ENCODE peak calls at places on chromosome 5, in ten cellular contexts. One of them, this sample, is unnamed.
A peak's percentile ranks its signal among the peaks of the same experiment; 100 is the strongest.

GRCh38 chr5:54832846-54833245 is 152.5 kb downstream of the ESM1 start:
- DNase-seq in effector memory CD4-positive, alpha-beta T cell: no peak
- DNase-seq in cardiac fibroblast: no peak
- DNase-seq in NCI-H2171 treated with DMSO at 0.1 percent for 48 hours: no peak
- DNase-seq in substantia nigra: no peak
- DNase-seq in iris pigment epithelial cell: peak; percentile 77
- DNase-seq in neural crest cell: no peak
- DNase-seq in NCI-H1092 treated with DMSO at 0.1 percent for 48 hours: no peak
- DNase-seq in B cell: peak; percentile 5
- DNase-seq in SHP77 treated with DMSO at 0.1 percent for 48 hours: no peak
- DNase-seq in this sample: no peak

GRCh38 chr5:134846641-134846960 is 833 bp downstream of the C5orf24 start:
- DNase-seq in effector memory CD4-positive, alpha-beta T cell: peak; percentile 5
- DNase-seq in cardiac fibroblast: peak; percentile 19
- DNase-seq in NCI-H2171 treated with DMSO at 0.1 percent for 48 hours: no peak
- DNase-seq in substantia nigra: no peak
- DNase-seq in iris pigment epithelial cell: peak; percentile 30
- DNase-seq in neural crest cell: no peak
- DNase-seq in NCI-H1092 treated with DMSO at 0.1 percent for 48 hours: no peak
- DNase-seq in B cell: no peak
- DNase-seq in SHP77 treated with DMSO at 0.1 percent for 48 hours: no peak
- DNase-seq in this sample: no peak

GRCh38 chr5:1430121-1430795 is 15.0 kb downstream of the SLC6A3 start:
- DNase-seq in effector memory CD4-positive, alpha-beta T cell: no peak
- DNase-seq in cardiac fibroblast: no peak
- DNase-seq in NCI-H2171 treated with DMSO at 0.1 percent for 48 hours: no peak
- DNase-seq in substantia nigra: no peak
- DNase-seq in iris pigment epithelial cell: no peak
- DNase-seq in neural crest cell: no peak
- DNase-seq in NCI-H1092 treated with DMSO at 0.1 percent for 48 hours: no peak
- DNase-seq in B cell: no peak
- DNase-seq in SHP77 treated with DMSO at 0.1 percent for 48 hours: no peak
- DNase-seq in this sample: no peak

GRCh38 chr5:78758169-78758839 is 109.7 kb upstream of the LHFPL2 start:
- DNase-seq in effector memory CD4-positive, alpha-beta T cell: no peak
- DNase-seq in cardiac fibroblast: no peak
- DNase-seq in NCI-H2171 treated with DMSO at 0.1 percent for 48 hours: no peak
- DNase-seq in substantia nigra: no peak
- DNase-seq in iris pigment epithelial cell: peak; percentile 89
- DNase-seq in neural crest cell: no peak
- DNase-seq in NCI-H1092 treated with DMSO at 0.1 percent for 48 hours: no peak
- DNase-seq in B cell: peak; percentile 24
- DNase-seq in SHP77 treated with DMSO at 0.1 percent for 48 hours: no peak
- DNase-seq in this sample: no peak

GRCh38 chr5:171418316-171418981 is 998 bp upstream of the FGF18 start:
- DNase-seq in effector memory CD4-positive, alpha-beta T cell: peak; percentile 18
- DNase-seq in cardiac fibroblast: peak; percentile 87
- DNase-seq in NCI-H2171 treated with DMSO at 0.1 percent for 48 hours: peak; percentile 45
- DNase-seq in substantia nigra: peak; percentile 66
- DNase-seq in iris pigment epithelial cell: peak; percentile 83
- DNase-seq in neural crest cell: peak; percentile 91
- DNase-seq in NCI-H1092 treated with DMSO at 0.1 percent for 48 hours: peak; percentile 28
- DNase-seq in B cell: peak; percentile 85
- DNase-seq in SHP77 treated with DMSO at 0.1 percent for 48 hours: no peak
- DNase-seq in this sample: no peak

GRCh38 chr5:160083012-160083436 is 36.2 kb downstream of the PWWP2A start:
- DNase-seq in effector memory CD4-positive, alpha-beta T cell: no peak
- DNase-seq in cardiac fibroblast: peak; percentile 74
- DNase-seq in NCI-H2171 treated with DMSO at 0.1 percent for 48 hours: no peak
- DNase-seq in substantia nigra: no peak
- DNase-seq in iris pigment epithelial cell: peak; percentile 85
- DNase-seq in neural crest cell: no peak
- DNase-seq in NCI-H1092 treated with DMSO at 0.1 percent for 48 hours: no peak
- DNase-seq in B cell: no peak
- DNase-seq in SHP77 treated with DMSO at 0.1 percent for 48 hours: no peak
- DNase-seq in this sample: no peak

GRCh38 chr5:68458416-68458815 is 242.9 kb downstream of the PIK3R1 start:
- DNase-seq in effector memory CD4-positive, alpha-beta T cell: no peak
- DNase-seq in cardiac fibroblast: no peak
- DNase-seq in NCI-H2171 treated with DMSO at 0.1 percent for 48 hours: no peak
- DNase-seq in substantia nigra: no peak
- DNase-seq in iris pigment epithelial cell: no peak
- DNase-seq in neural crest cell: no peak
- DNase-seq in NCI-H1092 treated with DMSO at 0.1 percent for 48 hours: no peak
- DNase-seq in B cell: no peak
- DNase-seq in SHP77 treated with DMSO at 0.1 percent for 48 hours: no peak
- DNase-seq in this sample: no peak

GRCh38 chr5:40333459-40334241 is 346.1 kb upstream of the PTGER4 start:
- DNase-seq in effector memory CD4-positive, alpha-beta T cell: no peak
- DNase-seq in cardiac fibroblast: peak; percentile 20
- DNase-seq in NCI-H2171 treated with DMSO at 0.1 percent for 48 hours: no peak
- DNase-seq in substantia nigra: no peak
- DNase-seq in iris pigment epithelial cell: peak; percentile 79
- DNase-seq in neural crest cell: no peak
- DNase-seq in NCI-H1092 treated with DMSO at 0.1 percent for 48 hours: no peak
- DNase-seq in B cell: no peak
- DNase-seq in SHP77 treated with DMSO at 0.1 percent for 48 hours: no peak
- DNase-seq in this sample: no peak

GRCh38 chr5:154092356-154092755 is 53.6 kb downstream of the MFAP3 start:
- DNase-seq in effector memory CD4-positive, alpha-beta T cell: no peak
- DNase-seq in cardiac fibroblast: peak; percentile 75
- DNase-seq in NCI-H2171 treated with DMSO at 0.1 percent for 48 hours: no peak
- DNase-seq in substantia nigra: no peak
- DNase-seq in iris pigment epithelial cell: peak; percentile 94
- DNase-seq in neural crest cell: no peak
- DNase-seq in NCI-H1092 treated with DMSO at 0.1 percent for 48 hours: no peak
- DNase-seq in B cell: no peak
- DNase-seq in SHP77 treated with DMSO at 0.1 percent for 48 hours: no peak
- DNase-seq in this sample: no peak

GRCh38 chr5:174218162-174218561 is 172.7 kb downstream of the NSG2 start:
- DNase-seq in effector memory CD4-positive, alpha-beta T cell: no peak
- DNase-seq in cardiac fibroblast: no peak
- DNase-seq in NCI-H2171 treated with DMSO at 0.1 percent for 48 hours: no peak
- DNase-seq in substantia nigra: no peak
- DNase-seq in iris pigment epithelial cell: no peak
- DNase-seq in neural crest cell: no peak
- DNase-seq in NCI-H1092 treated with DMSO at 0.1 percent for 48 hours: no peak
- DNase-seq in B cell: no peak
- DNase-seq in SHP77 treated with DMSO at 0.1 percent for 48 hours: no peak
- DNase-seq in this sample: no peak

GRCh38 chr5:178238711-178239592 is 6.3 kb upstream of the PHYKPL start:
- DNase-seq in effector memory CD4-positive, alpha-beta T cell: no peak
- DNase-seq in cardiac fibroblast: no peak
- DNase-seq in NCI-H2171 treated with DMSO at 0.1 percent for 48 hours: no peak
- DNase-seq in substantia nigra: peak; percentile 20
- DNase-seq in iris pigment epithelial cell: no peak
- DNase-seq in neural crest cell: no peak
- DNase-seq in NCI-H1092 treated with DMSO at 0.1 percent for 48 hours: no peak
- DNase-seq in B cell: no peak
- DNase-seq in SHP77 treated with DMSO at 0.1 percent for 48 hours: no peak
- DNase-seq in this sample: no peak

This sample was measured in T-helper 22 cell.